ENCODE peak calls at places on chromosomes 11 and 22, in nine cellular contexts. One of them, this sample, is unnamed.

GRCh38 chr11:108593910-108594434 is 404 bp upstream of the EXPH5 start:
- DNase-seq in breast epithelium: no peak
- DNase-seq in heart right ventricle: no peak
- DNase-seq in small intestine: no peak
- DNase-seq in AG04450: no peak
- DNase-seq in hepatocyte: no peak
- DNase-seq in endodermal cell: no peak
- DNase-seq in caudate nucleus: no peak
- DNase-seq in OCI-LY7: no peak
- DNase-seq in this sample: no peak

GRCh38 chr11:65013692-65014145 is 241 bp upstream of the ARL2 start:
- DNase-seq in breast epithelium: peak; percentile 80
- DNase-seq in heart right ventricle: peak; percentile 94
- DNase-seq in small intestine: peak; percentile 87
- DNase-seq in AG04450: peak; percentile 70
- DNase-seq in hepatocyte: peak; percentile 94
- DNase-seq in endodermal cell: peak; percentile 97
- DNase-seq in caudate nucleus: peak; percentile 80
- DNase-seq in OCI-LY7: peak; percentile 98
- DNase-seq in this sample: peak; percentile 94

GRCh38 chr11:27783701-27784355 is 83.6 kb upstream of the BDNF start:
- DNase-seq in breast epithelium: no peak
- DNase-seq in heart right ventricle: no peak
- DNase-seq in small intestine: no peak
- DNase-seq in AG04450: no peak
- DNase-seq in hepatocyte: no peak
- DNase-seq in endodermal cell: no peak
- DNase-seq in caudate nucleus: no peak
- DNase-seq in OCI-LY7: no peak
- DNase-seq in this sample: no peak

GRCh38 chr11:69396051-69396947 is 85.2 kb upstream of the LINC01488 start:
- DNase-seq in breast epithelium: no peak
- DNase-seq in heart right ventricle: no peak
- DNase-seq in small intestine: no peak
- DNase-seq in AG04450: no peak
- DNase-seq in hepatocyte: no peak
- DNase-seq in endodermal cell: no peak
- DNase-seq in caudate nucleus: no peak
- DNase-seq in OCI-LY7: no peak
- DNase-seq in this sample: no peak

GRCh38 chr11:108228236-108228635 is 5.4 kb downstream of the ATM start:
- DNase-seq in breast epithelium: no peak
- DNase-seq in heart right ventricle: no peak
- DNase-seq in small intestine: no peak
- DNase-seq in AG04450: no peak
- DNase-seq in hepatocyte: no peak
- DNase-seq in endodermal cell: no peak
- DNase-seq in caudate nucleus: no peak
- DNase-seq in OCI-LY7: no peak
- DNase-seq in this sample: no peak

GRCh38 chr11:34830035-34830434 is 86.1 kb downstream of the APIP start:
- DNase-seq in breast epithelium: no peak
- DNase-seq in heart right ventricle: no peak
- DNase-seq in small intestine: no peak
- DNase-seq in AG04450: no peak
- DNase-seq in hepatocyte: no peak
- DNase-seq in endodermal cell: no peak
- DNase-seq in caudate nucleus: no peak
- DNase-seq in OCI-LY7: no peak
- DNase-seq in this sample: no peak

GRCh38 chr11:120086651-120087050 is 51.3 kb downstream of the TRIM29 start:
- DNase-seq in breast epithelium: no peak
- DNase-seq in heart right ventricle: no peak
- DNase-seq in small intestine: no peak
- DNase-seq in AG04450: no peak
- DNase-seq in hepatocyte: no peak
- DNase-seq in endodermal cell: no peak
- DNase-seq in caudate nucleus: no peak
- DNase-seq in OCI-LY7: no peak
- DNase-seq in this sample: peak; percentile 41

GRCh38 chr11:66225054-66225453 is 43.4 kb upstream of the RAB1B start:
- DNase-seq in breast epithelium: no peak
- DNase-seq in heart right ventricle: no peak
- DNase-seq in small intestine: no peak
- DNase-seq in AG04450: no peak
- DNase-seq in hepatocyte: no peak
- DNase-seq in endodermal cell: no peak
- DNase-seq in caudate nucleus: no peak
- DNase-seq in OCI-LY7: no peak
- DNase-seq in this sample: no peak

GRCh38 chr11:20116825-20117224 is 43.5 kb downstream of the DBX1 start:
- DNase-seq in breast epithelium: no peak
- DNase-seq in heart right ventricle: no peak
- DNase-seq in small intestine: no peak
- DNase-seq in AG04450: no peak
- DNase-seq in hepatocyte: no peak
- DNase-seq in endodermal cell: no peak
- DNase-seq in caudate nucleus: no peak
- DNase-seq in OCI-LY7: no peak
- DNase-seq in this sample: no peak

GRCh38 chr11:61541568-61541967 is 33.0 kb downstream of the LRRC10B start:
- DNase-seq in breast epithelium: no peak
- DNase-seq in heart right ventricle: no peak
- DNase-seq in small intestine: no peak
- DNase-seq in AG04450: no peak
- DNase-seq in hepatocyte: no peak
- DNase-seq in endodermal cell: peak; percentile 83
- DNase-seq in caudate nucleus: no peak
- DNase-seq in OCI-LY7: peak; percentile 9
- DNase-seq in this sample: no peak

GRCh38 chr22:19448739-19449421 is 1.4 kb upstream of the C22orf39 start:
- DNase-seq in breast epithelium: no peak
- DNase-seq in heart right ventricle: no peak
- DNase-seq in small intestine: no peak
- DNase-seq in AG04450: no peak
- DNase-seq in hepatocyte: no peak
- DNase-seq in endodermal cell: peak; percentile 58
- DNase-seq in caudate nucleus: no peak
- DNase-seq in OCI-LY7: peak; percentile 22
- DNase-seq in this sample: no peak

GRCh38 chr11:72989727-72990126 is 152.4 kb downstream of the FCHSD2 start:
- DNase-seq in breast epithelium: no peak
- DNase-seq in heart right ventricle: no peak
- DNase-seq in small intestine: no peak
- DNase-seq in AG04450: no peak
- DNase-seq in hepatocyte: no peak
- DNase-seq in endodermal cell: no peak
- DNase-seq in caudate nucleus: no peak
- DNase-seq in OCI-LY7: no peak
- DNase-seq in this sample: no peak

GRCh38 chr11:72821221-72821919 is 7.2 kb downstream of the ATG16L2 start:
- DNase-seq in breast epithelium: no peak
- DNase-seq in heart right ventricle: no peak
- DNase-seq in small intestine: peak; percentile 42
- DNase-seq in AG04450: no peak
- DNase-seq in hepatocyte: peak; percentile 39
- DNase-seq in endodermal cell: peak; percentile 74
- DNase-seq in caudate nucleus: no peak
- DNase-seq in OCI-LY7: no peak
- DNase-seq in this sample: no peak

GRCh38 chr11:74141274-74141695 is 29.5 kb downstream of the C2CD3 start:
- DNase-seq in breast epithelium: peak; percentile 50
- DNase-seq in heart right ventricle: no peak
- DNase-seq in small intestine: peak; percentile 32
- DNase-seq in AG04450: no peak
- DNase-seq in hepatocyte: peak; percentile 5
- DNase-seq in endodermal cell: peak; percentile 52
- DNase-seq in caudate nucleus: no peak
- DNase-seq in OCI-LY7: no peak
- DNase-seq in this sample: no peak

GRCh38 chr11:105357764-105358163 is 218.2 kb upstream of the CARD18 start:
- DNase-seq in breast epithelium: no peak
- DNase-seq in heart right ventricle: no peak
- DNase-seq in small intestine: peak; percentile 26
- DNase-seq in AG04450: peak; percentile 1
- DNase-seq in hepatocyte: peak; percentile 17
- DNase-seq in endodermal cell: no peak
- DNase-seq in caudate nucleus: no peak
- DNase-seq in OCI-LY7: no peak
- DNase-seq in this sample: no peak

DNA sequence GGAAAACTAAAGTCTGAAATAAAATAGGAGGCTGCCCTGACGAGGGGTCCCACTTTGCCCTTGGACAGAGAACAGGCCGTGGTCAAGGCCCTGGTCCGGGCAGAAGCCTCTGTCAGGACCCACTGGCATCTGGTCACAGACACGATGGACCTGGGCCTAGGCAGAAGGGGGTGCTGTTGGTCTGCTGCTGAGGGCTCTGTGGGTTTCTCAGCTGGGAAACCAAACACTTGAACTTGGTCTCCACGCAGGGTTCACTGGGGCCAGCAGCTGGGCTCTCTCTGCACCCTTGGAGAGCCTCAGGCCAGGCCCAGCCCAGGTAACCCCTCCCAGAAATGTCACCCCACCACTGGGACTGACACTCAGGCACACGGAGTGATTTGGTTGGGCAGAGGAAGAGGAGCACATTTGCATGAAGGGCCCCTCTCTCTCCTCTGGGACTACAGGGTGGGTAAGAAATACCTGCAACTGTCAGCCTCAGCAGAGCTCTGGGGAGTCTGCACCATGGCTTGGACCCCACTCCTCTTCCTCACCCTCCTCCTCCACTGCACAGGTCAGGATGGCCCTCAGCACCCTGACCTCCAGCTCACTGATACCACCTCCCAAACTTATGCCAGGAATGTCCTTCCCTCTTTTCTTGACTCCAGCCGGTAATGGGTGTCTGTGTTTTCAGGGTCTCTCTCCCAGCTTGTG is 48.1 kb upstream of the TOP3B start:
- DNase-seq in breast epithelium: no peak
- DNase-seq in heart right ventricle: no peak
- DNase-seq in small intestine: no peak
- DNase-seq in AG04450: no peak
- DNase-seq in hepatocyte: peak; percentile 60
- DNase-seq in endodermal cell: peak; percentile 86
- DNase-seq in caudate nucleus: no peak
- DNase-seq in OCI-LY7: peak; percentile 96
- DNase-seq in this sample: no peak
- H3K27ac ChIP-seq in breast epithelium: no peak overlapping the region
- H3K27ac ChIP-seq in heart right ventricle: peak overlapping the region; percentile 37
- H3K27ac ChIP-seq in small intestine: no peak overlapping the region
- H3K27ac ChIP-seq in AG04450: no peak overlapping the region
- H3K27ac ChIP-seq in hepatocyte: no peak overlapping the region
- H3K27ac ChIP-seq in endodermal cell: no peak overlapping the region
- H3K27ac ChIP-seq in caudate nucleus: no peak overlapping the region
- H3K27ac ChIP-seq in OCI-LY7: peak overlapping the region; percentile 94
- H3K27ac ChIP-seq in this sample: no peak overlapping the region

GRCh38 chr11:86558219-86558618 is 114.2 kb downstream of the ME3 start:
- DNase-seq in breast epithelium: no peak
- DNase-seq in heart right ventricle: no peak
- DNase-seq in small intestine: no peak
- DNase-seq in AG04450: no peak
- DNase-seq in hepatocyte: no peak
- DNase-seq in endodermal cell: no peak
- DNase-seq in caudate nucleus: no peak
- DNase-seq in OCI-LY7: no peak
- DNase-seq in this sample: no peak
- H3K27ac ChIP-seq in breast epithelium: peak overlapping the region; percentile 59
- H3K27ac ChIP-seq in heart right ventricle: peak overlapping the region; percentile 69
- H3K27ac ChIP-seq in small intestine: no peak overlapping the region
- H3K27ac ChIP-seq in AG04450: no peak overlapping the region
- H3K27ac ChIP-seq in hepatocyte: peak overlapping the region; percentile 84
- H3K27ac ChIP-seq in endodermal cell: no peak overlapping the region
- H3K27ac ChIP-seq in caudate nucleus: no peak overlapping the region
- H3K27ac ChIP-seq in OCI-LY7: no peak overlapping the region
- H3K27ac ChIP-seq in this sample: no peak overlapping the region

DNA sequence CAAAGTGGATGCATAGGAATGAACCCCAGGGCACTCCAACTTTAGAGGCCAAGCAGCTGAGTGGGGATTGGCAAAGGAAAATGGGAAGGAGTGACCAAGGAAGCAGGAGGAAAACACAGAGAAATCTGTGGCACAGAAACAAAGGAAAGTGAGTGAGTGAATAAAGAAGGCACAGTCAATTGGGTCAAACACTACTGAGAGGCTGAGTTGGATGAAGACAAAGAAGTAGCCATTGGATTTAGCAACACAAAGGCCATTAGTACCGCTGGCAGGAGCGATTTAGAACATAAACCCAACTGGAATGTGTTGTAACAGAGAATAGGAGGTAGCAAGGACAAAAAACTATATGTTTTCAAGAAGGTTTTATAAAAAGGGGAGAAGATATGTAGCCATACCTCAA is 6.6 kb upstream of the NXPE1 start:
- DNase-seq in breast epithelium: no peak
- DNase-seq in heart right ventricle: no peak
- DNase-seq in small intestine: no peak
- DNase-seq in AG04450: no peak
- DNase-seq in hepatocyte: no peak
- DNase-seq in endodermal cell: no peak
- DNase-seq in caudate nucleus: no peak
- DNase-seq in OCI-LY7: no peak
- DNase-seq in this sample: no peak
- H3K27ac ChIP-seq in breast epithelium: no peak overlapping the region
- H3K27ac ChIP-seq in heart right ventricle: no peak overlapping the region
- H3K27ac ChIP-seq in small intestine: no peak overlapping the region
- H3K27ac ChIP-seq in AG04450: no peak overlapping the region
- H3K27ac ChIP-seq in hepatocyte: no peak overlapping the region
- H3K27ac ChIP-seq in endodermal cell: no peak overlapping the region
- H3K27ac ChIP-seq in caudate nucleus: no peak overlapping the region
- H3K27ac ChIP-seq in OCI-LY7: no peak overlapping the region
- H3K27ac ChIP-seq in this sample: no peak overlapping the region

GRCh38 chr11:124674168-124674517 is 439 bp downstream of the SPA17 start:
- DNase-seq in breast epithelium: no peak
- DNase-seq in heart right ventricle: no peak
- DNase-seq in small intestine: no peak
- DNase-seq in AG04450: no peak
- DNase-seq in hepatocyte: peak; percentile 7
- DNase-seq in endodermal cell: no peak
- DNase-seq in caudate nucleus: no peak
- DNase-seq in OCI-LY7: no peak
- DNase-seq in this sample: no peak

GRCh38 chr11:124673333-124674167 is at the start of the genes SIAE and SPA17:
- DNase-seq in breast epithelium: peak; percentile 93
- DNase-seq in heart right ventricle: peak; percentile 96
- DNase-seq in small intestine: peak; percentile 94
- DNase-seq in AG04450: peak; percentile 92
- DNase-seq in hepatocyte: peak; percentile 95
- DNase-seq in endodermal cell: peak; percentile 98
- DNase-seq in caudate nucleus: peak; percentile 58
- DNase-seq in OCI-LY7: peak; percentile 93
- DNase-seq in this sample: peak; percentile 88

GRCh38 chr11:124674571-124674970 is 867 bp downstream of the SPA17 start:
- DNase-seq in breast epithelium: no peak
- DNase-seq in heart right ventricle: no peak
- DNase-seq in small intestine: no peak
- DNase-seq in AG04450: no peak
- DNase-seq in hepatocyte: no peak
- DNase-seq in endodermal cell: no peak
- DNase-seq in caudate nucleus: no peak
- DNase-seq in OCI-LY7: no peak
- DNase-seq in this sample: no peak

GRCh38 chr11:124678416-124678815 is 4.7 kb downstream of the SPA17 start:
- DNase-seq in breast epithelium: no peak
- DNase-seq in heart right ventricle: no peak
- DNase-seq in small intestine: no peak
- DNase-seq in AG04450: no peak
- DNase-seq in hepatocyte: no peak
- DNase-seq in endodermal cell: no peak
- DNase-seq in caudate nucleus: no peak
- DNase-seq in OCI-LY7: no peak
- DNase-seq in this sample: no peak

GRCh38 chr11:124676386-124676785 is 2.7 kb downstream of the SPA17 start:
- DNase-seq in breast epithelium: no peak
- DNase-seq in heart right ventricle: no peak
- DNase-seq in small intestine: no peak
- DNase-seq in AG04450: no peak
- DNase-seq in hepatocyte: no peak
- DNase-seq in endodermal cell: no peak
- DNase-seq in caudate nucleus: no peak
- DNase-seq in OCI-LY7: no peak
- DNase-seq in this sample: no peak
- H3K27ac ChIP-seq in breast epithelium: no peak overlapping the region
- H3K27ac ChIP-seq in heart right ventricle: peak overlapping the region; percentile 63
- H3K27ac ChIP-seq in small intestine: no peak overlapping the region
- H3K27ac ChIP-seq in AG04450: no peak overlapping the region
- H3K27ac ChIP-seq in hepatocyte: no peak overlapping the region
- H3K27ac ChIP-seq in endodermal cell: no peak overlapping the region
- H3K27ac ChIP-seq in caudate nucleus: no peak overlapping the region
- H3K27ac ChIP-seq in OCI-LY7: no peak overlapping the region
- H3K27ac ChIP-seq in this sample: no peak overlapping the region